ENCODE peak calls at places on chromosomes 6 and 20, in nine cellular contexts. S, Q, R, C, K, E, T, F and H are unnamed samples.
A peak's percentile ranks its signal among the peaks of the same experiment; 100 is the strongest.

GRCh38 chr6:169991913-169992312 is 240.5 kb downstream of the ERMARD start:
- DNase-seq in S (no peak), E (no peak), K (no peak), C (no peak), R (no peak), Q (peak; percentile 12), T (peak; percentile 7), F (no peak), H (no peak)

GRCh38 chr6:20876016-20876415 is 341.8 kb downstream of the CDKAL1 start:
- DNase-seq in Q (no peak), R (peak; percentile 79), F (no peak), C (no peak), E (no peak), K (no peak), T (no peak), S (no peak), H (no peak)

GRCh38 chr6:9116026-9116425 is 680.7 kb upstream of the SLC35B3 start:
- DNase-seq in Q (no peak), R (peak; percentile 50), F (no peak), S (no peak), E (no peak), C (no peak), K (no peak), T (no peak), H (no peak)

GRCh38 chr6:108361312-108361932 is 66.6 kb downstream of the AFG1L start:
- DNase-seq in R (no peak), K (no peak), Q (no peak), E (no peak), C (no peak), F (no peak), S (no peak), T (no peak), H (no peak)

GRCh38 chr6:116060572-116061283 is at the start of gene FRK:
- DNase-seq in T (no peak), F (no peak), C (no peak), R (peak; percentile 34), K (peak; percentile 63), E (no peak), Q (no peak), S (no peak), H (peak; percentile 63)

GRCh38 chr6:133241088-133241900 is at the start of gene EYA4:
- DNase-seq in C (peak; percentile 44), F (no peak), E (peak; percentile 28), Q (peak; percentile 52), S (no peak), K (no peak), T (peak; percentile 75), R (peak; percentile 62), H (no peak)

GRCh38 chr6:35489995-35490791 is 6.7 kb downstream of the TEAD3 start:
- DNase-seq in T (no peak), C (peak; percentile 88), K (peak; percentile 76), R (peak; percentile 97), S (peak; percentile 54), E (peak; percentile 56), F (peak; percentile 70), Q (peak; percentile 88), H (no peak)

GRCh38 chr20:34240698-34241615 is at the start of gene ASIP:
- DNase-seq in K (no peak), S (no peak), E (no peak), T (no peak), Q (no peak), F (no peak), R (no peak), C (no peak), H (no peak)

GRCh38 chr20:47727170-47727880 is 58.0 kb downstream of the SULF2 start:
- DNase-seq in K (no peak), T (no peak), S (peak; percentile 37), R (no peak), C (peak; percentile 55), E (peak; percentile 12), Q (no peak), F (peak; percentile 85), H (peak; percentile 79)

GRCh38 chr20:2299301-2299700 is 3.5 kb downstream of the TGM3 start:
- DNase-seq in T (no peak), K (peak; percentile 41), R (no peak), C (peak; percentile 25), F (peak; percentile 87), E (no peak), Q (no peak), S (peak; percentile 41), H (peak; percentile 96)

GRCh38 chr6:5457036-5457435 is 195.7 kb downstream of the FARS2 start:
- DNase-seq in S (no peak), E (no peak), K (peak; percentile 29), R (peak; percentile 56), C (no peak), F (no peak), Q (no peak), T (no peak), H (peak; percentile 91)

GRCh38 chr20:36873498-36874189 is 2.3 kb upstream of the TLDC2 start:
- DNase-seq in C (no peak), F (peak; percentile 26), Q (no peak), E (no peak), K (no peak), R (peak; percentile 58), T (no peak), S (no peak), H (no peak)

GRCh38 chr20:43666376-43667328 is at the start of gene MYBL2:
- DNase-seq in R (peak; percentile 94), E (peak; percentile 53), Q (peak; percentile 87), F (peak; percentile 67), T (peak; percentile 84), C (peak; percentile 28), S (no peak), K (peak; percentile 70), H (peak; percentile 72)

GRCh38 chr6:31582230-31582601 is at the start of gene LTB:
- DNase-seq in E (no peak), Q (no peak), K (no peak), R (peak; percentile 54), F (no peak), S (no peak), C (no peak), T (no peak), H (peak; percentile 45)

GRCh38 chr20:20549699-20550098 is 162.7 kb downstream of the RALGAPA2 start:
- DNase-seq in K (no peak), S (no peak), F (no peak), Q (no peak), E (no peak), C (no peak), R (no peak), T (no peak), H (no peak)

GRCh38 chr6:48628316-48628715 is 517.3 kb upstream of the PTCHD4 start:
- DNase-seq in Q (no peak), S (no peak), T (no peak), K (no peak), F (no peak), C (no peak), R (no peak), E (no peak), H (no peak)

GRCh38 chr20:44295995-44296394 is 15.0 kb downstream of the FITM2 start:
- DNase-seq in S (no peak), C (peak; percentile 37), T (no peak), E (peak; percentile 93), R (no peak), Q (no peak), K (no peak), F (peak; percentile 77), H (no peak)

GRCh38 chr6:46510656-46511055 is 19.4 kb upstream of the RCAN2 start:
- DNase-seq in S (peak; percentile 64), F (no peak), Q (no peak), K (no peak), T (no peak), R (peak; percentile 72), E (peak; percentile 5), C (no peak), H (no peak)

GRCh38 chr20:13788167-13788834 is 3.5 kb downstream of the NDUFAF5 start:
- DNase-seq in R (peak; percentile 81), S (peak; percentile 32), F (no peak), E (peak; percentile 29), C (no peak), Q (peak; percentile 46), K (no peak), T (no peak), H (peak; percentile 64)

GRCh38 chr6:53326372-53327016 is 22.3 kb downstream of the ELOVL5 start:
- DNase-seq in K (no peak), F (no peak), C (no peak), R (peak; percentile 89), E (peak; percentile 21), Q (peak; percentile 43), S (no peak), T (no peak), H (no peak)
- H3K4me1 ChIP-seq in K (peaks cover 7% of the 10 kb centered on the region), F (peaks cover 39% of the 10 kb centered on the region), C (peaks cover 59% of the 10 kb centered on the region), R (peaks cover 51% of the 10 kb centered on the region), E (peaks cover 48% of the 10 kb centered on the region), Q (peaks cover 5% of the 10 kb centered on the region), S (no peaks in the 10 kb centered on the region), T (peaks cover 2% of the 10 kb centered on the region), H (no peaks in the 10 kb centered on the region)

GRCh38 chr6:28400122-28400451 is 540 bp upstream of the ZSCAN12 start:
- DNase-seq in E (no peak), C (no peak), K (no peak), Q (no peak), F (no peak), R (no peak), S (no peak), T (no peak), H (no peak)

GRCh38 chr6:28399370-28400121 is at the start of gene ZSCAN12:
- DNase-seq in E (peak; percentile 75), Q (peak; percentile 84), S (peak; percentile 52), C (peak; percentile 77), R (peak; percentile 87), T (peak; percentile 91), K (peak; percentile 79), F (peak; percentile 88), H (peak; percentile 79)

GRCh38 chr6:28390688-28391087 is 8.9 kb downstream of the ZSCAN12 start:
- DNase-seq in S (no peak), K (no peak), F (no peak), Q (no peak), T (no peak), R (no peak), E (no peak), C (no peak), H (no peak)

GRCh38 chr6:28395918-28396317 is 3.6 kb downstream of the ZSCAN12 start:
- DNase-seq in T (no peak), R (no peak), S (no peak), C (no peak), K (no peak), E (no peak), F (no peak), Q (no peak), H (no peak)

GRCh38 chr6:28393912-28394662 is 5.5 kb downstream of the ZSCAN12 start:
- DNase-seq in Q (no peak), T (no peak), C (no peak), E (no peak), F (no peak), K (no peak), S (no peak), R (peak; percentile 36), H (no peak)
- TF ChIP-seq CTCF in Q (peak; percentile 52), T (no peak), C (no peak), E (peak; percentile 29), F (no peak), K (no peak), S (no peak), R (peak; percentile 41), H (peak; percentile 25)

GRCh38 chr6:15430181-15430580 is 184.3 kb downstream of the JARID2 start:
- DNase-seq in K (no peak), S (no peak), T (no peak), R (no peak), E (no peak), C (no peak), Q (no peak), F (no peak), H (no peak)
- H3K4me1 ChIP-seq in K (peaks cover 9% of the 10 kb centered on the region), S (no peaks in the 10 kb centered on the region), T (peaks cover 28% of the 10 kb centered on the region), R (peaks cover 37% of the 10 kb centered on the region), E (peaks cover 19% of the 10 kb centered on the region), C (peaks cover 83% of the 10 kb centered on the region), Q (peaks cover 52% of the 10 kb centered on the region), F (peaks cover 83% of the 10 kb centered on the region), H (peaks cover 39% of the 10 kb centered on the region)

GRCh38 chr6:39378175-39378889 is 55.8 kb upstream of the KCNK16 start:
- DNase-seq in E (no peak), K (peak; percentile 46), C (no peak), Q (no peak), S (no peak), F (no peak), R (peak; percentile 36), T (no peak), H (no peak)
- TF ChIP-seq CTCF in E (no peak), K (no peak), C (no peak), Q (no peak), S (no peak), F (no peak), R (no peak), T (no peak), H (no peak)